ENCODE peak calls at places on chromosomes 7 and 10, in four cellular contexts. W is lower leg skin, Z is adrenal gland, C is foreskin fibroblast. B is an unnamed sample.

GRCh38 chr10:34713875-34714274 is 101.2 kb downstream of the PARD3 start:
- DNase-seq in Z (no peak), C (no peak), W (no peak), B (no peak)

GRCh38 chr7:49773082-49773938 is at the start of gene VWC2:
- DNase-seq in W (no peak), C (no peak), Z (no peak), B (peak)

GRCh38 chr10:77532068-77532467 is 105.5 kb downstream of the KCNMA1 start:
- DNase-seq in C (peak), W (no peak), Z (no peak), B (no peak)

GRCh38 chr10:117553171-117553814 is 10.7 kb downstream of the EMX2 start:
- DNase-seq in C (peak), Z (no peak), W (peak), B (peak)

GRCh38 chr10:25934673-25935139 is 677 bp downstream of the MYO3A start:
- DNase-seq in C (no peak), Z (no peak), W (no peak), B (peak)

GRCh38 chr10:68095176-68095575 is 14.1 kb upstream of the MYPN start:
- DNase-seq in C (peak), Z (no peak), W (no peak), B (no peak)

GRCh38 chr7:23349484-23350157 is 50.5 kb downstream of the MALSU1 start:
- DNase-seq in C (peak), Z (no peak), W (no peak), B (no peak)

GRCh38 chr10:28676297-28676967 is 889 bp upstream of the BAMBI start:
- DNase-seq in W (peak), Z (no peak), C (peak), B (peak)

GRCh38 chr7:16921644-16922257 is 40.0 kb upstream of the AGR3 start:
- DNase-seq in C (no peak), Z (no peak), W (no peak), B (no peak)

GRCh38 chr7:43784030-43785001 is 25.8 kb downstream of the BLVRA start:
- DNase-seq in W (peak), C (peak), Z (no peak), B (no peak)

GRCh38 chr10:3473271-3473670 is 300.7 kb upstream of the PITRM1 start:
- DNase-seq in W (peak), C (no peak), Z (no peak), B (no peak)

GRCh38 chr10:97849101-97849490 is 547 bp upstream of the GOLGA7B start:
- DNase-seq in Z (no peak), W (no peak), C (no peak), B (no peak)

GRCh38 chr7:41705109-41705871 is 2.4 kb upstream of the INHBA start:
- DNase-seq in W (peak), C (peak), Z (peak), B (peak)

GRCh38 chr7:152601305-152601798 is 74.6 kb downstream of the XRCC2 start:
- DNase-seq in W (peak), C (no peak), Z (no peak), B (no peak)

GRCh38 chr10:78831457-78831856 is 237.3 kb upstream of the ZMIZ1 start:
- DNase-seq in Z (no peak), W (no peak), C (peak), B (no peak)

GRCh38 chr7:105227391-105227790 is 161.3 kb downstream of the SRPK2 start:
- DNase-seq in Z (no peak), W (no peak), C (no peak), B (no peak)

GRCh38 chr10:16909961-16910794 is 93.0 kb upstream of the RSU1 start:
- DNase-seq in Z (no peak), W (no peak), C (peak), B (no peak)

GRCh38 chr7:143331179-143331825 is 15.4 kb downstream of the CLCN1 start:
- DNase-seq in C (peak), Z (no peak), W (no peak), B (no peak)

GRCh38 chr10:86099542-86100334 is 266.9 kb downstream of the GRID1 start:
- DNase-seq in Z (no peak), W (peak), C (no peak), B (no peak)

GRCh38 chr7:22576941-22577927 is 77.2 kb upstream of the STEAP1B start:
- DNase-seq in W (peak), C (peak), Z (no peak), B (no peak)

GRCh38 chr10:59595584-59595983 is 114.1 kb downstream of the SLC16A9 start:
- DNase-seq in W (no peak), Z (no peak), C (no peak), B (no peak)

GRCh38 chr7:155420116-155420515 is 37.8 kb upstream of the EN2 start:
- DNase-seq in C (no peak), Z (no peak), W (no peak), B (no peak)

GRCh38 chr7:105487559-105488218 is 34.4 kb downstream of the PUS7 start:
- DNase-seq in C (peak), Z (no peak), W (no peak), B (peak)

GRCh38 chr7:143248781-143249354 is 14.4 kb upstream of the GSTK1 start:
- DNase-seq in C (peak), Z (no peak), W (no peak), B (no peak)

DNA sequence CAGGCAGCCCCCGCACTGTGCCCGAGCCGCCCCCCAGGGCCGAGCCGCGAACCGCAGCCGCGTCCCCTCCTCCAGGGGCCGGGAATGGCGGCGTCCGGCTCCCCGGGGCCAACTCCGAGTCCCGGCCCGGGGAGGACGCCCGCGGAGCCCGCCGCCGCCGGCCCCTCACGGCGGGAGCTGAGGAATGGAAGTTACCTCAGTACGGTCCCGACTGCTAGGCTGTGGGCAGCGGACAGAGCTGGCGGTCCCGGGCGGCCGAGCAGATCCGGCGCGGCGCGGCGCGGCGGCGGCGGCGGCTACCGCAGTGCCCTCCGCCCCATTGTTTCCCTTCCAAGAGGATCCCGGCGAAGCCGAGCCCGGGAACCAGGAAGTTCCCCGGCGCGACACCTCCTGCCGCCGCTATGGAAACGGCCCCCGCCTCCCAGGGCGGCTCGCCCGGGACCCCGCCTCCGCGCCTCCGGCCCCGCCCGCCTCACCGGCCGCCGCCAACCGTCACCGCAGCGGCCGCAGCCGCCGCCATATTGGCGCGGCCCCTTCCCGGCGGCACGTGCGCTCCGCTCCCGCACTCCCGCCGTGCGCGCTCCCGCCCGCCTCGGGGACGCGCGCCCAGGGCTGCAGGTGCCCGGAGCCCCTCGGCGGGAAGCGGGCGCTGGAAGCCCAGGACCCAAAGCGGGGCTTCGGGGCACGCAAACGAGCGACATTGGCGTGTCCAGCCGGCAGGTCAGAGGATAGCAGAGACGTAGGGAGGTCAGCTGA is at the start of gene USP6NL:
- DNase-seq in W (peak), Z (peak), C (peak), B (peak)
- TF ChIP-seq CTCF in W (no peak), Z (no peak), C (no peak), B (no peak)

DNA sequence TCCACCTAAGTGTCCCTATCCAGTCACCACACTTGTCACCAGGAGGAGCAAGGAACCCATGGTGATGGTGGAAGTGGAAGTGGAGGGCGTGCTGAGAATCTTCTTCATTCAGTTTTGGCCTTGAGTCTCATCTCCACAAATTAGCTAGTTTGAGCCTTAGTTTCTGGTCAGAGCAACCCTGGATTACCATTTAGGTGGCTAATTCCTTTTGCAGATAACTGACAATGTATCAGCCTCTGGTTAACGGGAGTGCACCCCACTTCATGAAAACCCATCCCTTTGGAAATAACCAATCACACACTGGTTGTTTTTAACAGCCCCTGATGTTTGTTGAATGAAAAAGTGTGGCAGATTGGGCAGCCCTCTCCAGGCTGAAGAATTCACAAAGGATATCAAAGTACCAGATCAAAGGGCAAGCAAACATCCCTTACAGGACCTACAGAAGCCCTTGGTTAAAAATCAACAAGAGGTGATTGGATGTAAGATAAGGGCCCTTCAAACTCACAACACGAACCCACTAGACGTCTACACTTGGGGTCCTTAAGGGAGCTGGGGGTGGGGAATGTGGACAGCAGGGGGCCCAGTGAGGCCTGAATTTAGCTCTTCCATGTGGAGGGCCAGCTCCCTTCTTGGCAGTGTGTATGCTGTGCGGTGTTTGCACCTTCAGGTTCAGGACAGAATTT is 37.1 kb upstream of the SLF2 start:
- DNase-seq in Z (no peak), W (no peak), C (no peak), B (no peak)
- TF ChIP-seq CTCF in Z (no peak), W (no peak), C (no peak), B (no peak)

DNA sequence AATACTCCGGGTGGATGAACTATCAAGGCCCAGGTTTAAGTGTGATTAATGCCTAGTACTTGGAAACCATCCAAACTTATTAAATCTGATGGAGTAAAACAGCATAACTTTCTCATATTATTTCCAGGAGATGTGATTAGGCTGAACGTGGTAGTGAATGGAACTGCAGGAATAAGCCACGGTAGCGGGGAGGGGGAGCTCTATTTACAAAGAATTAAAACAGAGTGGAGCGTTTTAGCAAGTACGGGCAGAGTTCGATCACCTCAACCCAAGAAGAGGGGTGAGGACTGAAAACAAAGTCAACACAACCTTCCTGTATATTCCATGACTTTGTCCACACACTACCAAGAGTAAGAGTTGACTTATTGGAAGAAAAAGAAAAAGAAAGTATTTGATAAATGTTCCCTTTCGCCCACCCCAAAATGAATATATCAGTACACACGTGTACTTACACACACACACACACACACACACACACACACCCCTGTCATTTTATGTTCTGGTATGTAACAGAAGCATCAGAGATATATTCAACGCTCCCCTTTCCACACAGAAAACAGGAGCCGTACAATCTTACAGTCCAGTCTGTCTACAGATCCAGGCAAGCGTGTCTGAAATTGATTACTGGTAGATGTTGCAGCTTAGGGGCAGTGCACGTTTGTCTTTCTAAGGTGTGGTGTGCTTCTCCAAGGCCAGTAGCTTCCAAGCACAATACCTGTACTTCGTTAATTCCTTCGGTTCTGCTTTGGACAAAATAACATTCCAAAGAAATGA is 143.9 kb upstream of the RNF32 start:
- DNase-seq in Z (no peak), W (no peak), C (no peak), B (no peak)
- TF ChIP-seq CTCF in Z (no peak), W (no peak), C (no peak), B (no peak)

DNA sequence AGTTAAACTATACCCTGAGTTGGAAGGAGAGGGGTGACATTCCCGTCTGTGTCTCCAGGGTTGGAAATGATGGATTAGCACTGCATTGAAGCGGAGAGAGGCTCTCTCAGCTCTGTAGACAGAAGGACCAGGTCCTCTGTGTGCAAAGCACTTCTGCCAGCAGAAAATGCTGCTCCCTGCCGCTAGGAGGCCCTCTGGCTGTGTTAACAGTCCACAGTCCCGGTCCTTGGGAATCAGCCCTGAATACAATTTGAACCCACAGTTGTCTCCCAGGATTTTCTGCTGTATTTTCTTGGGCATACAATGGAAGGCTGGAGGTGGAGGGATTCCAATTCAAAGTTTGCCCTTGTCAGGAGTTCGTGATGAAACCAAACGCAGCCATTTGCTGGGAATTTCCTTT is 205.1 kb downstream of the GLRX3 start:
- DNase-seq in C (no peak), W (no peak), Z (no peak), B (no peak)
- TF ChIP-seq CTCF in C (no peak), W (no peak), Z (peak), B (no peak)

GRCh38 chr7:132169730-132170129 is 406.5 kb downstream of the PLXNA4 start:
- DNase-seq in C (no peak), W (no peak), Z (no peak), B (no peak)
- TF ChIP-seq CTCF in C (no peak), W (no peak), Z (no peak), B (no peak)

GRCh38 chr7:65925040-65925439 is 52.2 kb downstream of the VKORC1L1 start:
- DNase-seq in C (no peak), W (no peak), Z (no peak), B (no peak)
- TF ChIP-seq CTCF in C (no peak), W (no peak), Z (no peak), B (no peak)

GRCh38 chr10:7525314-7526016 is 114.6 kb upstream of the SFMBT2 start:
- DNase-seq in W (no peak), Z (peak), C (peak), B (peak)

GRCh38 chr10:7532723-7533498 is 122.1 kb upstream of the SFMBT2 start:
- DNase-seq in C (no peak), Z (no peak), W (peak), B (no peak)

GRCh38 chr10:7526017-7526400 is 115.2 kb upstream of the SFMBT2 start:
- DNase-seq in Z (no peak), C (peak), W (no peak), B (no peak)

GRCh38 chr10:7527468-7527867 is 116.6 kb upstream of the SFMBT2 start:
- DNase-seq in Z (no peak), C (no peak), W (peak), B (no peak)

GRCh38 chr10:7529638-7530037 is 118.8 kb upstream of the SFMBT2 start:
- DNase-seq in C (no peak), W (no peak), Z (no peak), B (peak)
- TF ChIP-seq CTCF in C (no peak), W (no peak), Z (no peak), B (peak)

GRCh38 chr7:7567898-7568531 is 1.3 kb downstream of the MIOS start:
- DNase-seq in W (no peak), Z (no peak), C (no peak), B (no peak)

GRCh38 chr7:7569615-7570014 is 2.9 kb downstream of the MIOS start:
- DNase-seq in W (no peak), Z (no peak), C (no peak), B (no peak)

GRCh38 chr7:7569113-7569527 is 2.4 kb downstream of the MIOS start:
- DNase-seq in W (no peak), C (no peak), Z (no peak), B (no peak)

GRCh38 chr7:7566651-7567611 is at the start of gene MIOS:
- DNase-seq in C (peak), W (peak), Z (peak), B (peak)

DNA sequence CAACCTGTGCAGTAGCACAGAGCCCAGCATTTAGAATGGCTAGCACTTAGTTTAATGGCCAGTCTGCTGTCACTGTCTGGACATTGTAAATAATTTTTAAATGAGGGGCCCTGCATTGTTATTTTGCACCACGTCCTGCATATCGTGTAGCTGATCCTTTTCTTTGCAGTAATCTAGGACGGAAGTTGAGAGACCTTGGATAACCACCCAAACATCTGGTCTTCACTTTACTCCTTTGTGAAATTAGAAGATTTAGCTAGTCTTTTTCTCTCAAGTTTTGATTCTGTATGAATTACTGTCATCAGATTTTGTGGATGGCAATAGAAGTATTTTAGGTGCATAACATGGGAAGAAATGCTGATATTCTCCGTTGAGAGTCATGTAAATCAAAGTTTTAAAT is 1.9 kb downstream of the MIOS start:
- DNase-seq in Z (no peak), W (no peak), C (no peak), B (no peak)
- TF ChIP-seq CTCF in Z (no peak), W (no peak), C (no peak), B (no peak)

GRCh38 chr10:64115913-64116643 is 594.9 kb downstream of the REEP3 start:
- DNase-seq in Z (peak), C (no peak), W (no peak), B (peak)
- TF ChIP-seq CTCF in Z (peak), C (peak), W (no peak), B (no peak)

GRCh38 chr10:22655312-22655973 is 58.9 kb downstream of the PIP4K2A start:
- DNase-seq in W (no peak), C (peak), Z (no peak), B (no peak)
- TF ChIP-seq CTCF in W (no peak), C (peak), Z (peak), B (no peak)